ENCODE peak calls at places on chromosomes 4 and X, in nine cellular contexts. One of them, this sample, is unnamed.

GRCh38 chr4:160826339-160826679 is 1337.5 kb downstream of the FSTL5 start:
- DNase-seq in AG08395: no peak
- DNase-seq in stimulated activated CD4-positive, alpha-beta T cell treated with anti-CD3 and anti-CD28 coated beads, Interleukin-2, amount 100 ng/mL, for 24 hours: no peak
- DNase-seq in stimulated activated CD8-positive, alpha-beta memory T cell treated with anti-CD3 and anti-CD28 coated beads, Interleukin-12 subunit alpha, Interleukin-12 subunit beta, amount 100 ng/mL, for 4 hours: no peak
- DNase-seq in H7: no peak
- DNase-seq in GM10248: no peak
- DNase-seq in PC-3: no peak
- DNase-seq in NB4: no peak
- DNase-seq in heart left ventricle: no peak
- DNase-seq in this sample: no peak

GRCh38 chrX:41919870-41920269 is 3.5 kb downstream of the CASK start:
- DNase-seq in stimulated activated CD8-positive, alpha-beta memory T cell treated with anti-CD3 and anti-CD28 coated beads, Interleukin-12 subunit alpha, Interleukin-12 subunit beta, amount 100 ng/mL, for 4 hours: no peak
- DNase-seq in H7: no peak
- DNase-seq in GM10248: no peak
- DNase-seq in AG08395: no peak
- DNase-seq in stimulated activated CD4-positive, alpha-beta T cell treated with anti-CD3 and anti-CD28 coated beads, Interleukin-2, amount 100 ng/mL, for 24 hours: no peak
- DNase-seq in heart left ventricle: no peak
- DNase-seq in PC-3: no peak
- DNase-seq in NB4: no peak
- DNase-seq in this sample: no peak

GRCh38 chr4:142528433-142528832 is 317.7 kb downstream of the INPP4B start:
- DNase-seq in GM10248: no peak
- DNase-seq in stimulated activated CD4-positive, alpha-beta T cell treated with anti-CD3 and anti-CD28 coated beads, Interleukin-2, amount 100 ng/mL, for 24 hours: no peak
- DNase-seq in AG08395: no peak
- DNase-seq in heart left ventricle: no peak
- DNase-seq in NB4: no peak
- DNase-seq in PC-3: no peak
- DNase-seq in H7: no peak
- DNase-seq in stimulated activated CD8-positive, alpha-beta memory T cell treated with anti-CD3 and anti-CD28 coated beads, Interleukin-12 subunit alpha, Interleukin-12 subunit beta, amount 100 ng/mL, for 4 hours: no peak
- DNase-seq in this sample: no peak

GRCh38 chr4:73281982-73282381 is 23.4 kb upstream of the ANKRD17 start:
- DNase-seq in stimulated activated CD4-positive, alpha-beta T cell treated with anti-CD3 and anti-CD28 coated beads, Interleukin-2, amount 100 ng/mL, for 24 hours: no peak
- DNase-seq in GM10248: no peak
- DNase-seq in H7: no peak
- DNase-seq in NB4: no peak
- DNase-seq in stimulated activated CD8-positive, alpha-beta memory T cell treated with anti-CD3 and anti-CD28 coated beads, Interleukin-12 subunit alpha, Interleukin-12 subunit beta, amount 100 ng/mL, for 4 hours: no peak
- DNase-seq in heart left ventricle: no peak
- DNase-seq in PC-3: no peak
- DNase-seq in AG08395: no peak
- DNase-seq in this sample: no peak

GRCh38 chrX:48648299-48648698 is 35.3 kb upstream of the WAS start:
- DNase-seq in stimulated activated CD8-positive, alpha-beta memory T cell treated with anti-CD3 and anti-CD28 coated beads, Interleukin-12 subunit alpha, Interleukin-12 subunit beta, amount 100 ng/mL, for 4 hours: no peak
- DNase-seq in H7: peak; percentile 61
- DNase-seq in stimulated activated CD4-positive, alpha-beta T cell treated with anti-CD3 and anti-CD28 coated beads, Interleukin-2, amount 100 ng/mL, for 24 hours: no peak
- DNase-seq in NB4: peak; percentile 77
- DNase-seq in PC-3: peak; percentile 59
- DNase-seq in GM10248: peak; percentile 27
- DNase-seq in heart left ventricle: peak; percentile 6
- DNase-seq in AG08395: peak; percentile 54
- DNase-seq in this sample: peak; percentile 64

GRCh38 chrX:29652484-29652883 is 562.9 kb upstream of the MAGEB2 start:
- DNase-seq in H7: no peak
- DNase-seq in stimulated activated CD8-positive, alpha-beta memory T cell treated with anti-CD3 and anti-CD28 coated beads, Interleukin-12 subunit alpha, Interleukin-12 subunit beta, amount 100 ng/mL, for 4 hours: no peak
- DNase-seq in NB4: no peak
- DNase-seq in heart left ventricle: no peak
- DNase-seq in PC-3: peak; percentile 60
- DNase-seq in AG08395: peak; percentile 50
- DNase-seq in GM10248: no peak
- DNase-seq in stimulated activated CD4-positive, alpha-beta T cell treated with anti-CD3 and anti-CD28 coated beads, Interleukin-2, amount 100 ng/mL, for 24 hours: no peak
- DNase-seq in this sample: no peak

GRCh38 chr4:52076731-52077130 is 25.6 kb downstream of the SPATA18 start:
- DNase-seq in PC-3: no peak
- DNase-seq in NB4: no peak
- DNase-seq in stimulated activated CD8-positive, alpha-beta memory T cell treated with anti-CD3 and anti-CD28 coated beads, Interleukin-12 subunit alpha, Interleukin-12 subunit beta, amount 100 ng/mL, for 4 hours: no peak
- DNase-seq in stimulated activated CD4-positive, alpha-beta T cell treated with anti-CD3 and anti-CD28 coated beads, Interleukin-2, amount 100 ng/mL, for 24 hours: no peak
- DNase-seq in H7: peak; percentile 66
- DNase-seq in AG08395: no peak
- DNase-seq in GM10248: no peak
- DNase-seq in heart left ventricle: no peak
- DNase-seq in this sample: peak; percentile 90

GRCh38 chr4:20252656-20253271 is 1.1 kb downstream of the SLIT2 start:
- DNase-seq in H7: peak; percentile 62
- DNase-seq in GM10248: peak; percentile 18
- DNase-seq in heart left ventricle: peak; percentile 18
- DNase-seq in NB4: peak; percentile 9
- DNase-seq in stimulated activated CD4-positive, alpha-beta T cell treated with anti-CD3 and anti-CD28 coated beads, Interleukin-2, amount 100 ng/mL, for 24 hours: no peak
- DNase-seq in AG08395: peak; percentile 29
- DNase-seq in PC-3: peak; percentile 30
- DNase-seq in stimulated activated CD8-positive, alpha-beta memory T cell treated with anti-CD3 and anti-CD28 coated beads, Interleukin-12 subunit alpha, Interleukin-12 subunit beta, amount 100 ng/mL, for 4 hours: no peak
- DNase-seq in this sample: peak; percentile 81

GRCh38 chr4:40453912-40454311 is 118.8 kb downstream of the CHRNA9 start:
- DNase-seq in PC-3: no peak
- DNase-seq in stimulated activated CD4-positive, alpha-beta T cell treated with anti-CD3 and anti-CD28 coated beads, Interleukin-2, amount 100 ng/mL, for 24 hours: no peak
- DNase-seq in heart left ventricle: no peak
- DNase-seq in H7: no peak
- DNase-seq in GM10248: no peak
- DNase-seq in stimulated activated CD8-positive, alpha-beta memory T cell treated with anti-CD3 and anti-CD28 coated beads, Interleukin-12 subunit alpha, Interleukin-12 subunit beta, amount 100 ng/mL, for 4 hours: no peak
- DNase-seq in AG08395: no peak
- DNase-seq in NB4: no peak
- DNase-seq in this sample: no peak

GRCh38 chrX:153875391-153876111 is 10.4 kb downstream of the L1CAM start:
- DNase-seq in PC-3: peak; percentile 54
- DNase-seq in heart left ventricle: peak; percentile 40
- DNase-seq in stimulated activated CD8-positive, alpha-beta memory T cell treated with anti-CD3 and anti-CD28 coated beads, Interleukin-12 subunit alpha, Interleukin-12 subunit beta, amount 100 ng/mL, for 4 hours: peak; percentile 39
- DNase-seq in stimulated activated CD4-positive, alpha-beta T cell treated with anti-CD3 and anti-CD28 coated beads, Interleukin-2, amount 100 ng/mL, for 24 hours: peak; percentile 66
- DNase-seq in NB4: peak; percentile 66
- DNase-seq in H7: peak; percentile 93
- DNase-seq in AG08395: peak; percentile 65
- DNase-seq in GM10248: peak; percentile 77
- DNase-seq in this sample: peak; percentile 91

GRCh38 chrX:7921750-7922149 is 5.5 kb downstream of the PNPLA4 start:
- DNase-seq in stimulated activated CD8-positive, alpha-beta memory T cell treated with anti-CD3 and anti-CD28 coated beads, Interleukin-12 subunit alpha, Interleukin-12 subunit beta, amount 100 ng/mL, for 4 hours: no peak
- DNase-seq in GM10248: no peak
- DNase-seq in AG08395: no peak
- DNase-seq in H7: no peak
- DNase-seq in heart left ventricle: no peak
- DNase-seq in NB4: no peak
- DNase-seq in PC-3: no peak
- DNase-seq in stimulated activated CD4-positive, alpha-beta T cell treated with anti-CD3 and anti-CD28 coated beads, Interleukin-2, amount 100 ng/mL, for 24 hours: no peak
- DNase-seq in this sample: no peak

GRCh38 chr4:118969359-118969758 is 80.7 kb downstream of the SYNPO2 start:
- DNase-seq in NB4: peak; percentile 70
- DNase-seq in PC-3: peak; percentile 71
- DNase-seq in stimulated activated CD8-positive, alpha-beta memory T cell treated with anti-CD3 and anti-CD28 coated beads, Interleukin-12 subunit alpha, Interleukin-12 subunit beta, amount 100 ng/mL, for 4 hours: no peak
- DNase-seq in heart left ventricle: peak; percentile 64
- DNase-seq in H7: peak; percentile 37
- DNase-seq in stimulated activated CD4-positive, alpha-beta T cell treated with anti-CD3 and anti-CD28 coated beads, Interleukin-2, amount 100 ng/mL, for 24 hours: no peak
- DNase-seq in AG08395: peak; percentile 68
- DNase-seq in GM10248: no peak
- DNase-seq in this sample: peak; percentile 63

GRCh38 chr4:26204911-26205368 is 115.9 kb upstream of the RBPJ start:
- DNase-seq in AG08395: no peak
- DNase-seq in stimulated activated CD4-positive, alpha-beta T cell treated with anti-CD3 and anti-CD28 coated beads, Interleukin-2, amount 100 ng/mL, for 24 hours: no peak
- DNase-seq in PC-3: no peak
- DNase-seq in H7: peak; percentile 42
- DNase-seq in GM10248: no peak
- DNase-seq in stimulated activated CD8-positive, alpha-beta memory T cell treated with anti-CD3 and anti-CD28 coated beads, Interleukin-12 subunit alpha, Interleukin-12 subunit beta, amount 100 ng/mL, for 4 hours: no peak
- DNase-seq in NB4: peak; percentile 46
- DNase-seq in heart left ventricle: peak; percentile 19
- DNase-seq in this sample: peak; percentile 68

This sample was measured in endodermal cell.